ENCODE peak calls at places on chromosomes 3 and 15, in five cellular contexts. T, O, U, S and E are unnamed samples.

GRCh38 chr15:75349851-75350588 is 3.2 kb downstream of the NEIL1 start:
- DNase-seq in T (no peak), O (peak), U (no peak), S (no peak), E (no peak)

GRCh38 chr3:2172561-2173171 is 74.0 kb downstream of the CNTN4 start:
- DNase-seq in T (no peak), O (no peak), U (no peak), S (no peak), E (no peak)

GRCh38 chr3:187744169-187745151 is 808 bp downstream of the BCL6 start:
- DNase-seq in T (peak), O (peak), U (peak), S (peak), E (peak)

GRCh38 chr3:110687138-110687537 is 384.5 kb upstream of the NECTIN3 start:
- DNase-seq in T (no peak), O (no peak), U (no peak), S (no peak), E (no peak)

GRCh38 chr15:59158701-59159034 is 48.0 kb upstream of the LDHAL6B start:
- DNase-seq in T (no peak), O (no peak), U (no peak), S (no peak), E (no peak)

GRCh38 chr3:18499256-18499655 is 74.1 kb upstream of the SATB1 start:
- DNase-seq in T (no peak), O (peak), U (no peak), S (no peak), E (no peak)

GRCh38 chr3:19543212-19543841 is 390.7 kb downstream of the EFHB start:
- DNase-seq in T (no peak), O (peak), U (peak), S (no peak), E (no peak)

GRCh38 chr3:147472846-147473245 is 63.7 kb downstream of the ZIC1 start:
- DNase-seq in T (no peak), O (no peak), U (no peak), S (no peak), E (no peak)

GRCh38 chr3:195133462-195133861 is 137.5 kb downstream of the XXYLT1 start:
- DNase-seq in T (no peak), O (no peak), U (no peak), S (no peak), E (peak)

GRCh38 chr15:47516576-47517371 is 200.5 kb upstream of the SEMA6D start:
- DNase-seq in T (peak), O (no peak), U (no peak), S (no peak), E (peak)

GRCh38 chr15:94586099-94586498 is 354.7 kb downstream of the MCTP2 start:
- DNase-seq in T (no peak), O (no peak), U (no peak), S (no peak), E (no peak)

GRCh38 chr3:130934442-130935089 is 40.7 kb downstream of the ATP2C1 start:
- DNase-seq in T (peak), O (no peak), U (no peak), S (no peak), E (no peak)

GRCh38 chr3:29701326-29701983 is 420.6 kb downstream of the RBMS3 start:
- DNase-seq in T (no peak), O (no peak), U (no peak), S (no peak), E (no peak)

GRCh38 chr15:91853968-91854943 is 748 bp downstream of the SLCO3A1 start:
- DNase-seq in T (no peak), O (peak), U (peak), S (no peak), E (no peak)

GRCh38 chr3:66107855-66108254 is 69.1 kb upstream of the MAGI1 start:
- DNase-seq in T (peak), O (no peak), U (no peak), S (peak), E (peak)

GRCh38 chr3:123404391-123404790 is 44.5 kb downstream of the ADCY5 start:
- DNase-seq in T (no peak), O (no peak), U (no peak), S (no peak), E (no peak)

GRCh38 chr3:181976526-181976925 is 264.8 kb downstream of the SOX2 start:
- DNase-seq in T (no peak), O (no peak), U (no peak), S (no peak), E (no peak)

GRCh38 chr3:158264894-158265293 is 155.0 kb downstream of the RSRC1 start:
- DNase-seq in T (no peak), O (no peak), U (no peak), S (no peak), E (no peak)
- H2AFZ ChIP-seq in T (no peak), O (no peak), U (no peak), S (no peak), E (no peak)

GRCh38 chr3:45214061-45214680 is 11.9 kb downstream of the TMEM158 start:
- DNase-seq in T (no peak), O (no peak), U (peak), S (no peak), E (no peak)
- H2AFZ ChIP-seq in T (no peak), O (no peak), U (peak), S (no peak), E (no peak)

GRCh38 chr3:150174179-150174578 is 203.5 kb upstream of the PFN2 start:
- DNase-seq in T (no peak), O (no peak), U (no peak), S (no peak), E (no peak)

GRCh38 chr3:150168694-150169093 is 198.0 kb upstream of the PFN2 start:
- DNase-seq in T (no peak), O (no peak), U (no peak), S (no peak), E (peak)

GRCh38 chr3:150169279-150169970 is 198.7 kb upstream of the PFN2 start:
- DNase-seq in T (no peak), O (no peak), U (no peak), S (no peak), E (no peak)

GRCh38 chr3:150172356-150172755 is 201.7 kb upstream of the PFN2 start:
- DNase-seq in T (no peak), O (no peak), U (no peak), S (no peak), E (no peak)

GRCh38 chr3:150170843-150171513 is 200.3 kb upstream of the PFN2 start:
- DNase-seq in T (no peak), O (no peak), U (no peak), S (no peak), E (no peak)
- H2AFZ ChIP-seq in T (no peak), O (no peak), U (peak), S (no peak), E (no peak)

DNA sequence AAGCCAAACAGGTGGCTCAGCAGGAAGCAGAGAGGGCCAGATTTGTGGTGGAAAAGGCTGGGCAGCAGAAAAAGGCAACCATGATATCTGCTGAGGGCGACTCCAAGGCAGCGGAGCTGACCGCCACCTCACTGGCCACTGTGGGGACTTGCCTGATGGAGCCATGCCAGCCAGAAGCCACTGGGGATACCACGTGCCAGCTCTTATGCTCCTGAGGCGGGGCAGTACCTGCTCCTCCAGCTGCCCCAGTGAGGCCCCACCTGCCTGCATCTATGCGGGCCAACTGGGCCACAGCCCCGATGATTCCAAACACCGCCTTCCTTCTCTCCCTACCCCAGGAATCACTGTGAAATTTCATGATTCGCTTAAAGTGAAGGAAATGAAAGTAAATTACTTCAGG is 22.9 kb upstream of the ARIH1 start:
- DNase-seq in T (no peak), O (no peak), U (no peak), S (no peak), E (no peak)
- H2AFZ ChIP-seq in T (no peak), O (no peak), U (peak), S (no peak), E (no peak)

DNA sequence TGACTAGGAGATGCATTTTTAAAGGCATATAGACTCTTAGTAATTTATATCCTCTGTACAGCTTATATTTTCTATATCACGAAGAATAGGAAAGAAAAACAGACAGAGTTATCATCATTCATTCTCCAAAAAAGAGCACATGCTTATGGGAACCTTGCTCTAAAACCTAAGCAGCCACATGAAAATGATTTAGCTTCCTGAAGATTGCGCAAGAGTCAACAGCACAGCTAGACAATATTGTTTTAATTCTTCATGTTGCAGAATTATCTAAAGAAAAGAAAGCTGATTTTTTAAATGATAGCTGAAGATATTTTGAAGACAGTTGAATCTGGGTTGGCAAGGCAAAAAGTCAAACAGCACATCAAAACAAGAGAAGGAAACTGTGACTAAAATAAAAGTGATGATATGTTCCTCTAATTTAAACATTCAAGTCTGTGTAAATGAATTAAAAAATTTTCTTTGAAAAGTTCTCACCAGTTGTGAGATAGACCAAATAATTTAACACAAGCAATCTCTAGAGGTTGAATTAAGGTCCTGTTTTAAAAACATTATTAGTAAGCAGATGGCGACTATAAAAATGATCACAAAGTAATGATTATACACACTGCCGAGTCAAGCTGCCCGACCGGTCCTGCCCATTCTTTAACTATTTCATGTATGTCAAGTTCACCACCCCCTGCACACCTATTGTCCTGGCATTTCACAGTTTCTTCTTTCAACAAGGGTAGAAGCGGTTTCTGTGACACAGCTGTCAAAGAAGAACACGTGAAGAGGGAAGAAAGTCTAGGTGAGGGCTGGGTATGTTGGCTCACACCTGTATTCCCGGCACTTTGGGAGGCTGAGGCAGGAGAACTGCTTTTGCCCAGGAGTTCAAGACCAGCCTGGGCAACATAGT is 74.2 kb upstream of the BHLHE40 start:
- DNase-seq in T (peak), O (no peak), U (no peak), S (peak), E (peak)
- H2AFZ ChIP-seq in T (no peak), O (no peak), U (no peak), S (no peak), E (no peak)

GRCh38 chr15:67469680-67470079 is 51.3 kb upstream of the C15orf61 start:
- DNase-seq in T (no peak), O (no peak), U (no peak), S (no peak), E (no peak)

GRCh38 chr15:67468431-67468830 is 52.5 kb upstream of the C15orf61 start:
- DNase-seq in T (no peak), O (no peak), U (no peak), S (no peak), E (no peak)

GRCh38 chr15:67474405-67475080 is 46.4 kb upstream of the C15orf61 start:
- DNase-seq in T (no peak), O (no peak), U (no peak), S (no peak), E (no peak)

DNA sequence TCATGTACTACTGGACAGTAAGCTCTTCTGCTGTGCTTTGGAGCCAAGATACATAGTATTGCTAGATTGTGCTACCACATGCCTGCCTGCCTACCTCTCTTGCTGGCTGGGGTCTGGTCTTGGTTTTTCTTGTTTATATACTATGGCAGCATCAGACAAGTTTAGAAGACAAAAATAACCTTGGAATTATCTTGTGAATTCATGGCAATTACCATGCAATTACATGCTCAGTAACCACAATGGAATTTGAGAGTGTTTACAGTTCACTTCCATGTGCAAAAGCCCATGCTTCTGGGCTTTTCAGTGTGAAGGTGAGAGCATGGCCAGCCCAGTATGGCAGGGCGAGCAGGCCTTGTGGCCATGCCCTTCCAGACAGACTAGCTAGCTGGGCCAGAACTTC is 48.0 kb upstream of the C15orf61 start:
- DNase-seq in T (peak), O (no peak), U (no peak), S (no peak), E (peak)
- H2AFZ ChIP-seq in T (no peak), O (no peak), U (no peak), S (no peak), E (no peak)

GRCh38 chr15:71753346-71753745 is 57.0 kb upstream of the NR2E3 start:
- DNase-seq in T (peak), O (no peak), U (no peak), S (peak), E (no peak)
- H2AFZ ChIP-seq in T (no peak), O (no peak), U (no peak), S (peak), E (no peak)

DNA sequence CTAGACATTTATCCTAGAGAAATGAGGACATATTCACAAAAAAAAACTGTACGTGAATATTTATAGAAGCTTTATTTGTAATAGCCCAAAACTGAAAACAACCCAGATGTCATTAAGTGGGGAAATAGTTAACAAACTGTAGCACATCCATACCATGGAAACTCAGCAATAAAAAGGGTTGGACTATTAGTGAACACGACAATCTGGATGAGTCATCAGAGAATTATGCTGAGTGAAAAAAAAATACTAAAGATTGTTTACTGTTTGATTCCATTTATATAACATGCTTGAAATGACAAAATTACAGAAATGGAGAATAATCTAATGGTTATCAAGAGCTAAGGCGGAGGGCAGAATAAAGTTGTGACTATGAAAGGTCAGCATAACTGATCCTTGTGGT is 59.5 kb downstream of the CPA3 start:
- DNase-seq in T (peak), O (no peak), U (no peak), S (peak), E (peak)
- H2AFZ ChIP-seq in T (no peak), O (no peak), U (no peak), S (no peak), E (no peak)